ENCODE peak calls at places on chromosomes 13 and 19, in four cellular contexts. F is RWPE2; B is lower lobe of right lung; K is effector memory CD8-positive, alpha-beta T cell. M is an unnamed sample.

GRCh38 chr13:33207616-33207964 is 78.0 kb downstream of the STARD13 start:
- ATAC-seq in F (peak), B (peak), K (no peak), M (no peak)

GRCh38 chr13:67408823-67409222 is 178.7 kb upstream of the PCDH9 start:
- ATAC-seq in F (peak), B (peak), K (peak), M (no peak)

GRCh38 chr13:69194130-69194529 is 913.5 kb upstream of the ATXN8OS start:
- ATAC-seq in F (no peak), B (peak), K (no peak), M (no peak)

GRCh38 chr13:20193924-20194631 is 1.3 kb upstream of the GJB2 start:
- ATAC-seq in F (no peak), B (no peak), K (peak), M (no peak)

GRCh38 chr13:102977471-102977870 is 88.7 kb downstream of the SLC10A2 start:
- ATAC-seq in F (no peak), B (no peak), K (no peak), M (no peak)

GRCh38 chr13:36395280-36395679 is 37.0 kb upstream of the CCNA1 start:
- ATAC-seq in F (peak), B (no peak), K (no peak), M (peak)

GRCh38 chr19:14517446-14517839 is 754 bp downstream of the DNAJB1 start:
- ATAC-seq in F (no peak), B (no peak), K (no peak), M (no peak)

GRCh38 chr13:45316210-45316799 is 24.7 kb downstream of the TPT1 start:
- ATAC-seq in F (no peak), B (no peak), K (no peak), M (no peak)

GRCh38 chr13:75469087-75469486 is 12.9 kb downstream of the TBC1D4 start:
- ATAC-seq in F (no peak), B (no peak), K (no peak), M (no peak)

GRCh38 chr13:98490195-98490771 is 86.6 kb downstream of the STK24 start:
- ATAC-seq in F (no peak), B (no peak), K (no peak), M (no peak)

GRCh38 chr13:44906758-44907157 is 82.5 kb downstream of the NUFIP1 start:
- ATAC-seq in F (no peak), B (peak), K (no peak), M (peak)

GRCh38 chr19:5314012-5314906 is 26.4 kb downstream of the PTPRS start:
- ATAC-seq in F (no peak), B (no peak), K (no peak), M (no peak)